ENCODE peak calls at places on chromosomes 2 and 18, in nine cellular contexts. One of them, this sample, is unnamed.

GRCh38 chr2:69159988-69160387 is 147.0 kb downstream of the ANTXR1 start:
- DNase-seq in PC-9: no peak
- DNase-seq in central memory CD4-positive, alpha-beta T cell: no peak
- DNase-seq in left ventricle myocardium inferior: no peak
- DNase-seq in HS-5: no peak
- DNase-seq in occipital lobe: no peak
- DNase-seq in ELR: peak; percentile 16
- DNase-seq in activated T-cell treated with anti-CD3 and anti-CD28 coated beads for 48 hours: no peak
- DNase-seq in COR-L47: no peak
- DNase-seq in this sample: no peak

GRCh38 chr2:7994397-7994951 is 687.4 kb upstream of the ID2 start:
- DNase-seq in PC-9: no peak
- DNase-seq in central memory CD4-positive, alpha-beta T cell: no peak
- DNase-seq in left ventricle myocardium inferior: peak; percentile 62
- DNase-seq in HS-5: no peak
- DNase-seq in occipital lobe: no peak
- DNase-seq in ELR: no peak
- DNase-seq in activated T-cell treated with anti-CD3 and anti-CD28 coated beads for 48 hours: no peak
- DNase-seq in COR-L47: peak; percentile 67
- DNase-seq in this sample: no peak

GRCh38 chr18:22110482-22110924 is 58.9 kb upstream of the GATA6 start:
- DNase-seq in PC-9: peak; percentile 34
- DNase-seq in central memory CD4-positive, alpha-beta T cell: no peak
- DNase-seq in left ventricle myocardium inferior: no peak
- DNase-seq in HS-5: no peak
- DNase-seq in occipital lobe: no peak
- DNase-seq in ELR: no peak
- DNase-seq in activated T-cell treated with anti-CD3 and anti-CD28 coated beads for 48 hours: no peak
- DNase-seq in COR-L47: no peak
- DNase-seq in this sample: no peak

GRCh38 chr2:71892896-71893295 is 254.8 kb downstream of the CYP26B1 start:
- DNase-seq in PC-9: no peak
- DNase-seq in central memory CD4-positive, alpha-beta T cell: no peak
- DNase-seq in left ventricle myocardium inferior: no peak
- DNase-seq in HS-5: no peak
- DNase-seq in occipital lobe: no peak
- DNase-seq in ELR: no peak
- DNase-seq in activated T-cell treated with anti-CD3 and anti-CD28 coated beads for 48 hours: no peak
- DNase-seq in COR-L47: no peak
- DNase-seq in this sample: no peak

GRCh38 chr2:36455011-36455410 is 99.4 kb downstream of the CRIM1 start:
- DNase-seq in PC-9: no peak
- DNase-seq in central memory CD4-positive, alpha-beta T cell: no peak
- DNase-seq in left ventricle myocardium inferior: no peak
- DNase-seq in HS-5: no peak
- DNase-seq in occipital lobe: no peak
- DNase-seq in ELR: peak; percentile 65
- DNase-seq in activated T-cell treated with anti-CD3 and anti-CD28 coated beads for 48 hours: no peak
- DNase-seq in COR-L47: no peak
- DNase-seq in this sample: no peak

GRCh38 chr2:19890104-19890503 is 11.7 kb downstream of the TTC32 start:
- DNase-seq in PC-9: no peak
- DNase-seq in central memory CD4-positive, alpha-beta T cell: no peak
- DNase-seq in left ventricle myocardium inferior: no peak
- DNase-seq in HS-5: no peak
- DNase-seq in occipital lobe: no peak
- DNase-seq in ELR: no peak
- DNase-seq in activated T-cell treated with anti-CD3 and anti-CD28 coated beads for 48 hours: no peak
- DNase-seq in COR-L47: no peak
- DNase-seq in this sample: no peak

GRCh38 chr18:7177131-7177744 is 53.7 kb upstream of the LRRC30 start:
- DNase-seq in PC-9: no peak
- DNase-seq in central memory CD4-positive, alpha-beta T cell: no peak
- DNase-seq in left ventricle myocardium inferior: no peak
- DNase-seq in HS-5: peak; percentile 34
- DNase-seq in occipital lobe: no peak
- DNase-seq in ELR: peak; percentile 70
- DNase-seq in activated T-cell treated with anti-CD3 and anti-CD28 coated beads for 48 hours: no peak
- DNase-seq in COR-L47: peak; percentile 78
- DNase-seq in this sample: no peak

GRCh38 chr18:13440277-13441248 is 222.0 kb downstream of the LDLRAD4 start:
- DNase-seq in PC-9: no peak
- DNase-seq in central memory CD4-positive, alpha-beta T cell: no peak
- DNase-seq in left ventricle myocardium inferior: no peak
- DNase-seq in HS-5: no peak
- DNase-seq in occipital lobe: no peak
- DNase-seq in ELR: no peak
- DNase-seq in activated T-cell treated with anti-CD3 and anti-CD28 coated beads for 48 hours: no peak
- DNase-seq in COR-L47: peak; percentile 79
- DNase-seq in this sample: no peak

This sample was measured in T1000.